ENCODE peak calls at places on chromosomes 1 and 21, in eight cellular contexts. One of them, this sample, is unnamed. For H3K4me1, the result is how much of the 10 kb centered on the place peaks cover.

GRCh38 chr1:179365342-179366092 is at the start of gene AXDND1:
- DNase-seq in left lung: peak
- DNase-seq in IMR-90: peak
- DNase-seq in fibroblast of lung: peak
- DNase-seq in Caco-2: peak
- DNase-seq in tibial nerve: peak
- DNase-seq in right lobe of liver: peak
- DNase-seq in A549: peak
- DNase-seq in this sample: peak

GRCh38 chr1:15768388-15768787 is 9.8 kb downstream of the FBLIM1 start:
- DNase-seq in left lung: no peak
- DNase-seq in IMR-90: no peak
- DNase-seq in fibroblast of lung: no peak
- DNase-seq in Caco-2: no peak
- DNase-seq in tibial nerve: no peak
- DNase-seq in right lobe of liver: no peak
- DNase-seq in A549: no peak
- DNase-seq in this sample: no peak

GRCh38 chr21:17610862-17611261 is 1.8 kb downstream of the BTG3 start:
- DNase-seq in left lung: peak
- DNase-seq in IMR-90: peak
- DNase-seq in fibroblast of lung: no peak
- DNase-seq in Caco-2: no peak
- DNase-seq in tibial nerve: no peak
- DNase-seq in right lobe of liver: no peak
- DNase-seq in A549: no peak
- DNase-seq in this sample: no peak

GRCh38 chr1:113805639-113806038 is 6.6 kb downstream of the RSBN1 start:
- DNase-seq in left lung: no peak
- DNase-seq in IMR-90: no peak
- DNase-seq in fibroblast of lung: no peak
- DNase-seq in Caco-2: no peak
- DNase-seq in tibial nerve: no peak
- DNase-seq in right lobe of liver: no peak
- DNase-seq in A549: no peak
- DNase-seq in this sample: no peak

GRCh38 chr1:180136311-180136967 is 18.2 kb upstream of the QSOX1 start:
- DNase-seq in left lung: no peak
- DNase-seq in IMR-90: peak
- DNase-seq in fibroblast of lung: no peak
- DNase-seq in Caco-2: no peak
- DNase-seq in tibial nerve: no peak
- DNase-seq in right lobe of liver: no peak
- DNase-seq in A549: no peak
- DNase-seq in this sample: no peak

GRCh38 chr1:101193733-101194169 is 43.1 kb upstream of the S1PR1 start:
- DNase-seq in left lung: no peak
- DNase-seq in IMR-90: no peak
- DNase-seq in fibroblast of lung: no peak
- DNase-seq in Caco-2: no peak
- DNase-seq in tibial nerve: no peak
- DNase-seq in right lobe of liver: peak
- DNase-seq in A549: no peak
- DNase-seq in this sample: no peak

GRCh38 chr1:64515427-64515826 is 45.5 kb downstream of the CACHD1 start:
- DNase-seq in left lung: no peak
- DNase-seq in IMR-90: peak
- DNase-seq in fibroblast of lung: peak
- DNase-seq in Caco-2: no peak
- DNase-seq in tibial nerve: peak
- DNase-seq in right lobe of liver: peak
- DNase-seq in A549: no peak
- DNase-seq in this sample: no peak

GRCh38 chr1:169604781-169605560 is 18.7 kb upstream of the F5 start:
- DNase-seq in left lung: no peak
- DNase-seq in IMR-90: no peak
- DNase-seq in fibroblast of lung: no peak
- DNase-seq in Caco-2: no peak
- DNase-seq in tibial nerve: no peak
- DNase-seq in right lobe of liver: no peak
- DNase-seq in A549: no peak
- DNase-seq in this sample: peak

GRCh38 chr1:117347907-117348306 is 19.3 kb upstream of the MAN1A2 start:
- DNase-seq in left lung: no peak
- DNase-seq in IMR-90: no peak
- DNase-seq in fibroblast of lung: no peak
- DNase-seq in Caco-2: no peak
- DNase-seq in tibial nerve: no peak
- DNase-seq in right lobe of liver: no peak
- DNase-seq in A549: no peak
- DNase-seq in this sample: no peak

GRCh38 chr1:60963167-60963909 is 119.0 kb upstream of the NFIA start:
- DNase-seq in left lung: no peak
- DNase-seq in IMR-90: no peak
- DNase-seq in fibroblast of lung: no peak
- DNase-seq in Caco-2: no peak
- DNase-seq in tibial nerve: no peak
- DNase-seq in right lobe of liver: no peak
- DNase-seq in A549: no peak
- DNase-seq in this sample: no peak

GRCh38 chr21:39911286-39911685 is 44.0 kb downstream of the PCP4 start:
- DNase-seq in left lung: no peak
- DNase-seq in IMR-90: no peak
- DNase-seq in fibroblast of lung: no peak
- DNase-seq in Caco-2: peak
- DNase-seq in tibial nerve: no peak
- DNase-seq in right lobe of liver: no peak
- DNase-seq in A549: peak
- DNase-seq in this sample: no peak

GRCh38 chr1:50421768-50422674 is 1.2 kb downstream of the DMRTA2 start:
- DNase-seq in left lung: no peak
- DNase-seq in IMR-90: no peak
- DNase-seq in fibroblast of lung: no peak
- DNase-seq in Caco-2: no peak
- DNase-seq in tibial nerve: no peak
- DNase-seq in right lobe of liver: no peak
- DNase-seq in A549: no peak
- DNase-seq in this sample: no peak

GRCh38 chr1:25246600-25247023 is 642 bp downstream of the RSRP1 start:
- DNase-seq in left lung: no peak
- DNase-seq in IMR-90: no peak
- DNase-seq in fibroblast of lung: no peak
- DNase-seq in Caco-2: peak
- DNase-seq in tibial nerve: no peak
- DNase-seq in right lobe of liver: peak
- DNase-seq in A549: no peak
- DNase-seq in this sample: peak

GRCh38 chr1:43367026-43367903 is 546 bp downstream of the ELOVL1 start:
- DNase-seq in left lung: peak
- DNase-seq in IMR-90: no peak
- DNase-seq in fibroblast of lung: no peak
- DNase-seq in Caco-2: no peak
- DNase-seq in tibial nerve: no peak
- DNase-seq in right lobe of liver: peak
- DNase-seq in A549: peak
- DNase-seq in this sample: no peak

GRCh38 chr1:185426761-185427698 is 110.0 kb upstream of the IVNS1ABP start:
- DNase-seq in left lung: no peak
- DNase-seq in IMR-90: no peak
- DNase-seq in fibroblast of lung: no peak
- DNase-seq in Caco-2: no peak
- DNase-seq in tibial nerve: peak
- DNase-seq in right lobe of liver: no peak
- DNase-seq in A549: no peak
- DNase-seq in this sample: no peak

GRCh38 chr1:231602675-231602984 is 24.0 kb upstream of the DISC1 start:
- DNase-seq in left lung: no peak
- DNase-seq in IMR-90: no peak
- DNase-seq in fibroblast of lung: no peak
- DNase-seq in Caco-2: no peak
- DNase-seq in tibial nerve: no peak
- DNase-seq in right lobe of liver: no peak
- DNase-seq in A549: no peak
- DNase-seq in this sample: no peak

GRCh38 chr1:230230273-230230672 is 163.2 kb downstream of the GALNT2 start:
- DNase-seq in left lung: no peak
- DNase-seq in IMR-90: no peak
- DNase-seq in fibroblast of lung: no peak
- DNase-seq in Caco-2: no peak
- DNase-seq in tibial nerve: no peak
- DNase-seq in right lobe of liver: no peak
- DNase-seq in A549: no peak
- DNase-seq in this sample: no peak

GRCh38 chr1:172778461-172779455 is 119.9 kb downstream of the FASLG start:
- DNase-seq in left lung: no peak
- DNase-seq in IMR-90: no peak
- DNase-seq in fibroblast of lung: peak
- DNase-seq in Caco-2: no peak
- DNase-seq in tibial nerve: no peak
- DNase-seq in right lobe of liver: no peak
- DNase-seq in A549: no peak
- DNase-seq in this sample: no peak
- TF ChIP-seq CTCF in left lung: no peak
- TF ChIP-seq CTCF in IMR-90: no peak
- TF ChIP-seq CTCF in fibroblast of lung: no peak
- TF ChIP-seq CTCF in Caco-2: no peak
- TF ChIP-seq CTCF in tibial nerve: no peak
- TF ChIP-seq CTCF in right lobe of liver: no peak
- TF ChIP-seq CTCF in A549: no peak
- TF ChIP-seq CTCF in this sample: peak

GRCh38 chr1:201537028-201537427 is 1.9 kb upstream of the NAV1 start:
- DNase-seq in left lung: no peak
- DNase-seq in IMR-90: no peak
- DNase-seq in fibroblast of lung: no peak
- DNase-seq in Caco-2: no peak
- DNase-seq in tibial nerve: no peak
- DNase-seq in right lobe of liver: no peak
- DNase-seq in A549: no peak
- DNase-seq in this sample: no peak
- H3K4me1 ChIP-seq in left lung: under half
- H3K4me1 ChIP-seq in IMR-90: under half
- H3K4me1 ChIP-seq in fibroblast of lung: under half
- H3K4me1 ChIP-seq in Caco-2: under half
- H3K4me1 ChIP-seq in tibial nerve: under half
- H3K4me1 ChIP-seq in right lobe of liver: under half
- H3K4me1 ChIP-seq in A549: under half
- H3K4me1 ChIP-seq in this sample: under half

GRCh38 chr1:203343956-203344355 is 7.0 kb downstream of the FMOD start:
- DNase-seq in left lung: no peak
- DNase-seq in IMR-90: no peak
- DNase-seq in fibroblast of lung: no peak
- DNase-seq in Caco-2: no peak
- DNase-seq in tibial nerve: no peak
- DNase-seq in right lobe of liver: no peak
- DNase-seq in A549: no peak
- DNase-seq in this sample: no peak

GRCh38 chr1:203346755-203347102 is 4.2 kb downstream of the FMOD start:
- DNase-seq in left lung: no peak
- DNase-seq in IMR-90: no peak
- DNase-seq in fibroblast of lung: no peak
- DNase-seq in Caco-2: no peak
- DNase-seq in tibial nerve: no peak
- DNase-seq in right lobe of liver: no peak
- DNase-seq in A549: no peak
- DNase-seq in this sample: no peak

GRCh38 chr1:203349166-203349565 is 1.8 kb downstream of the FMOD start:
- DNase-seq in left lung: no peak
- DNase-seq in IMR-90: no peak
- DNase-seq in fibroblast of lung: no peak
- DNase-seq in Caco-2: no peak
- DNase-seq in tibial nerve: no peak
- DNase-seq in right lobe of liver: no peak
- DNase-seq in A549: no peak
- DNase-seq in this sample: no peak

GRCh38 chr1:203349757-203350522 is 982 bp downstream of the FMOD start:
- DNase-seq in left lung: peak
- DNase-seq in IMR-90: no peak
- DNase-seq in fibroblast of lung: no peak
- DNase-seq in Caco-2: peak
- DNase-seq in tibial nerve: no peak
- DNase-seq in right lobe of liver: no peak
- DNase-seq in A549: no peak
- DNase-seq in this sample: no peak

DNA sequence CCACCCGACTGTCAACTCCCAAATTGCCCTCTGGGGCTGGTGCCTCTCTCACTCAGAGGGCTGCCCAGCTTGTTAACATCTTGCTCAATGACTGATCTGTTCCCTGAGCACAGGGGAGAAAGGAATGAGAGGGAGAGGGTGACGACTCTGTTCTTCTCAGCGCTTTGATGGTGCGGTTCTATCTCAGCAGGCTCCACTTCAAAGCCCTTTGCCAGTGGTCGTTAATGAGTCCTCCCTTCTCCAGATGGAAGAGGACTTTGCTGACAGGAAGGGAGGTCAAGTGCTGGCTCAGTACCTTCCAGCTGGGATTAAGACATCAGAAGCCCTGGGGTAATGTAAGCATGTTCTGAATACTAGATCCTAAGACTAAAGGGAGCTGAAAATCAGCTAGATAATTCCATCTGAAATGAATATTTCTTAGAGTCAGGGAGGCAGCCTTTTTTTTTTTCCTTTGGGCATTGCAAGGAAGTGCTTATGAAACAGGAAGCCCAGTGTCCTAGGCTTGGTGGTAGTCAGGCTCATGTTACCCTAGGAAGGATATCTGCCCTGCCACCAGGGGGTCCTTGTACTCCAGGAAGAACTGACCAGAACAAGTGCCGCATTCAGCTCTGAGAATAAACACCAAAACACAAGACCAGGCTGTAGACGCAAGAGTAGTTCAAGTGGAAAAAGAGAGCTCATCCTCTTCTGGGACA is 4.7 kb downstream of the FMOD start:
- DNase-seq in left lung: no peak
- DNase-seq in IMR-90: no peak
- DNase-seq in fibroblast of lung: no peak
- DNase-seq in Caco-2: no peak
- DNase-seq in tibial nerve: peak
- DNase-seq in right lobe of liver: no peak
- DNase-seq in A549: no peak
- DNase-seq in this sample: no peak
- TF ChIP-seq CTCF in left lung: no peak
- TF ChIP-seq CTCF in IMR-90: no peak
- TF ChIP-seq CTCF in fibroblast of lung: no peak
- TF ChIP-seq CTCF in Caco-2: no peak
- TF ChIP-seq CTCF in tibial nerve: peak
- TF ChIP-seq CTCF in right lobe of liver: no peak
- TF ChIP-seq CTCF in A549: no peak
- TF ChIP-seq CTCF in this sample: no peak

GRCh38 chr1:27152004-27152828 is 2.7 kb downstream of the SLC9A1 start:
- DNase-seq in left lung: no peak
- DNase-seq in IMR-90: no peak
- DNase-seq in fibroblast of lung: peak
- DNase-seq in Caco-2: no peak
- DNase-seq in tibial nerve: no peak
- DNase-seq in right lobe of liver: no peak
- DNase-seq in A549: no peak
- DNase-seq in this sample: no peak
- H3K4me1 ChIP-seq in left lung: under half
- H3K4me1 ChIP-seq in IMR-90: under half
- H3K4me1 ChIP-seq in fibroblast of lung: under half
- H3K4me1 ChIP-seq in Caco-2: under half
- H3K4me1 ChIP-seq in tibial nerve: under half
- H3K4me1 ChIP-seq in right lobe of liver: under half
- H3K4me1 ChIP-seq in A549: under half
- H3K4me1 ChIP-seq in this sample: half or more

This sample was measured in CD8-positive, alpha-beta T cell.